ENCODE peak calls at places on chromosomes 1 and 21, in seven cellular contexts. J is omental fat pad; N is CD8-positive, alpha-beta memory T cell; U is GM10248; S is GM12891; C is stimulated activated CD8-positive, alpha-beta memory T cell treated with anti-CD3 and anti-CD28 coated beads, Interleukin-15, amount 100 ng/mL, for 48 hours; I is activated T-cell treated with anti-CD3 and anti-CD28 coated beads for 1 hour. T is an unnamed sample.

GRCh38 chr1:236015539-236015938 is 49.4 kb downstream of the NID1 start:
- DNase-seq in J (no peak), N (no peak), U (no peak), S (no peak), C (no peak), I (no peak), T (no peak)

GRCh38 chr1:90045853-90046563 is 51.1 kb downstream of the ZNF326 start:
- DNase-seq in J (no peak), N (no peak), U (peak), S (no peak), C (no peak), I (no peak), T (no peak)

GRCh38 chr1:70745199-70745598 is 302.4 kb downstream of the PTGER3 start:
- DNase-seq in J (no peak), N (no peak), U (no peak), S (no peak), C (no peak), I (no peak), T (no peak)

GRCh38 chr21:41367598-41368360 is 6.0 kb downstream of the MX2 start:
- DNase-seq in J (no peak), N (no peak), U (peak), S (peak), C (no peak), I (no peak), T (peak)

GRCh38 chr1:190849346-190849745 is 371.7 kb upstream of the BRINP3 start:
- DNase-seq in J (no peak), N (no peak), U (no peak), S (no peak), C (no peak), I (no peak), T (no peak)

GRCh38 chr1:81760487-81761097 is 40.1 kb upstream of the ADGRL2 start:
- DNase-seq in J (no peak), N (no peak), U (no peak), S (no peak), C (no peak), I (no peak), T (no peak)

GRCh38 chr21:39392296-39392695 is 43.4 kb upstream of the HMGN1 start:
- DNase-seq in J (no peak), N (no peak), U (no peak), S (no peak), C (no peak), I (no peak), T (no peak)

GRCh38 chr1:32142446-32143301 is 34.8 kb downstream of the KPNA6 start:
- DNase-seq in J (no peak), N (no peak), U (no peak), S (no peak), C (no peak), I (no peak), T (no peak)

GRCh38 chr1:118954286-118954890 is 33.8 kb downstream of the TBX15 start:
- DNase-seq in J (no peak), N (no peak), U (no peak), S (no peak), C (no peak), I (no peak), T (no peak)

GRCh38 chr1:246577720-246578106 is 11.5 kb downstream of the CNST start:
- DNase-seq in J (no peak), N (no peak), U (no peak), S (no peak), C (no peak), I (no peak), T (no peak)

GRCh38 chr1:69947837-69948236 is 257.5 kb downstream of the LRRC40 start:
- DNase-seq in J (no peak), N (no peak), U (no peak), S (no peak), C (no peak), I (no peak), T (no peak)

GRCh38 chr1:160821627-160822026 is 25.7 kb downstream of the LY9 start:
- DNase-seq in J (no peak), N (no peak), U (no peak), S (no peak), C (no peak), I (no peak), T (no peak)

GRCh38 chr1:28326980-28327379 is 1.9 kb upstream of the MED18 start:
- DNase-seq in J (no peak), N (no peak), U (no peak), S (no peak), C (no peak), I (no peak), T (no peak)

GRCh38 chr1:12275370-12275769 is 45.5 kb downstream of the VPS13D start:
- DNase-seq in J (no peak), N (no peak), U (peak), S (peak), C (peak), I (peak), T (no peak)

GRCh38 chr1:92832537-92833160 is 809 bp downstream of the RPL5 start:
- DNase-seq in J (no peak), N (no peak), U (no peak), S (no peak), C (no peak), I (no peak), T (no peak)